ENCODE peak calls at places on chromosomes 5 and 9, in nine cellular contexts. Z is CD8-positive, alpha-beta T cell; U is A549; R is Peyer's patch; Y is heart right ventricle; T is body of pancreas; A is esophagus squamous epithelium; W is IMR-90; H is AG04450. K is an unnamed sample.
A peak's percentile ranks its signal among the peaks of the same experiment; 100 is the strongest.

GRCh38 chr5:179414459-179415215 is 69.4 kb upstream of the ADAMTS2 start:
- DNase-seq in U (no peak), R (no peak), W (no peak), H (no peak), Z (no peak), T (no peak), Y (no peak), A (no peak), K (peak; percentile 45)

GRCh38 chr5:169801781-169802180 is 164.7 kb downstream of the DOCK2 start:
- DNase-seq in A (no peak), U (no peak), W (peak; percentile 39), Z (no peak), Y (no peak), T (no peak), H (no peak), R (no peak), K (no peak)

GRCh38 chr9:94083384-94083783 is 880 bp upstream of the PTPDC1 start:
- DNase-seq in R (no peak), U (no peak), Y (no peak), H (no peak), A (no peak), Z (no peak), W (no peak), T (no peak), K (no peak)

GRCh38 chr5:81854485-81854884 is 103.6 kb upstream of the SSBP2 start:
- DNase-seq in T (no peak), W (no peak), U (no peak), Y (no peak), R (no peak), Z (no peak), H (no peak), A (no peak), K (no peak)

GRCh38 chr9:83538172-83538889 is at the start of gene FRMD3:
- DNase-seq in T (peak; percentile 79), H (no peak), Y (peak; percentile 88), Z (no peak), A (no peak), U (peak; percentile 82), R (peak; percentile 92), W (peak; percentile 16), K (peak; percentile 89)

GRCh38 chr9:94173632-94174031 is 85.5 kb upstream of the ZNF169 start:
- DNase-seq in Y (no peak), A (no peak), R (no peak), Z (no peak), U (no peak), H (no peak), T (no peak), W (no peak), K (no peak)

GRCh38 chr5:83844320-83845068 is 123.8 kb upstream of the HAPLN1 start:
- DNase-seq in H (peak; percentile 23), R (no peak), U (no peak), Z (no peak), Y (no peak), W (peak; percentile 74), A (no peak), T (no peak), K (no peak)

GRCh38 chr9:79428422-79428821 is 143.3 kb upstream of the TLE4 start:
- DNase-seq in Z (no peak), U (no peak), W (no peak), A (no peak), T (no peak), Y (no peak), R (no peak), H (no peak), K (no peak)

GRCh38 chr5:138654281-138654867 is 79.2 kb upstream of the HSPA9 start:
- DNase-seq in H (peak; percentile 13), W (peak; percentile 78), Y (no peak), A (no peak), T (no peak), R (no peak), Z (peak; percentile 41), U (no peak), K (no peak)

GRCh38 chr5:26894719-26895263 is 143.6 kb downstream of the CDH9 start:
- DNase-seq in Z (no peak), W (no peak), H (no peak), A (no peak), Y (no peak), R (no peak), U (no peak), T (no peak), K (no peak)

GRCh38 chr5:6634788-6635430 is 1.7 kb downstream of the SRD5A1 start:
- DNase-seq in R (no peak), W (peak; percentile 45), H (no peak), A (no peak), Z (no peak), T (no peak), Y (no peak), U (no peak), K (no peak)
- H3K4me3 ChIP-seq in R (no peak overlapping the region), W (peak overlapping the region; percentile 2), H (peak overlapping the region; percentile 91), A (peak overlapping the region; percentile 90), Z (no peak overlapping the region), T (no peak overlapping the region), Y (no peak overlapping the region), U (peak overlapping the region; percentile 77), K (no peak overlapping the region)

GRCh38 chr5:132677682-132678400 is 4.1 kb downstream of the IL4 start:
- DNase-seq in Z (no peak), R (no peak), U (no peak), W (no peak), H (no peak), A (no peak), T (no peak), Y (no peak), K (no peak)

GRCh38 chr5:132677191-132677590 is 3.4 kb downstream of the IL4 start:
- DNase-seq in T (peak; percentile 15), A (no peak), Z (no peak), Y (no peak), R (peak; percentile 64), W (peak; percentile 91), U (peak; percentile 86), H (peak; percentile 45), K (peak; percentile 92)

GRCh38 chr5:132675936-132676689 is 2.3 kb downstream of the IL4 start:
- DNase-seq in U (no peak), H (no peak), W (no peak), R (no peak), Y (no peak), Z (no peak), T (no peak), A (no peak), K (peak; percentile 67)

GRCh38 chr5:132673939-132674630 is at the start of gene IL4:
- DNase-seq in A (no peak), U (no peak), Y (no peak), T (no peak), W (no peak), Z (no peak), H (no peak), R (no peak), K (peak; percentile 58)

GRCh38 chr5:132674671-132675506 is 1.1 kb downstream of the IL4 start:
- DNase-seq in W (peak; percentile 98), Z (no peak), R (no peak), A (no peak), T (peak; percentile 16), Y (no peak), H (peak; percentile 91), U (peak; percentile 45), K (peak; percentile 72)
- H3K27ac ChIP-seq in W (peak overlapping the region; percentile 73), Z (no peak overlapping the region), R (peak overlapping the region; percentile 55), A (peak overlapping the region; percentile 58), T (peak overlapping the region; percentile 72), Y (no peak overlapping the region), H (peak overlapping the region; percentile 95), U (peak overlapping the region; percentile 38), K (peak overlapping the region; percentile 88)

GRCh38 chr9:98210435-98210834 is 18.0 kb upstream of the CORO2A start:
- DNase-seq in Z (no peak), H (no peak), T (no peak), Y (no peak), W (no peak), A (no peak), U (no peak), R (no peak), K (no peak)

GRCh38 chr9:98208635-98209034 is 16.2 kb upstream of the CORO2A start:
- DNase-seq in A (no peak), U (no peak), H (no peak), W (no peak), Y (no peak), R (no peak), T (no peak), Z (no peak), K (no peak)

GRCh38 chr9:98206754-98207153 is 14.3 kb upstream of the CORO2A start:
- DNase-seq in A (no peak), Z (no peak), T (no peak), R (no peak), Y (no peak), H (no peak), W (no peak), U (no peak), K (no peak)

GRCh38 chr9:98209530-98209929 is 17.1 kb upstream of the CORO2A start:
- DNase-seq in Y (no peak), W (no peak), U (no peak), Z (no peak), H (no peak), A (no peak), T (no peak), R (no peak), K (no peak)

DNA sequence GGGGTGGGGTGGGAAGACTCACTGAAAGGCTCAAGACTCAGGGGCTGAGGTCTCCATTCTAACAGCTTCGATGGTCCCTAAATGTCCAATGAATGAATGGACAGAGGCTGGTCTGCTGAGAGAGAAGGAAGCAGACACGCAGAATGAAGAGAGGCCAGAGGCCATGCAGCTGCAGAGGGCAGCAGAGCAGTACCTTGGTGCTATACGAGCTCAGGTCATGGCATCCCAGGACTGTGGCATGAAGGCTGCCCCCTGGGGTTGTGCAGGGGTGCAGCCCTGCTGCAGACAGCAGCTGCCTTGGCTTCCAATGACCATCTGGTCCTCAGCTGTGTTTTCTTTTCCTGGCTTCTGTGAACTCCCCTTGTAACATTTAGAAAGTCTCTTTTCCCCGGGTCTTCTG is 15.2 kb upstream of the CORO2A start:
- DNase-seq in R (no peak), U (no peak), A (no peak), Z (no peak), H (no peak), W (peak; percentile 20), T (no peak), Y (no peak), K (no peak)
- TF ChIP-seq CTCF in R (no peak), U (no peak), A (no peak), Z (no peak), H (peak; percentile 32), W (no peak), T (no peak), Y (no peak), K (no peak)

GRCh38 chr5:69416180-69416579 is 1.3 kb downstream of the MARVELD2 start:
- DNase-seq in Z (no peak), R (no peak), T (no peak), H (no peak), W (no peak), Y (no peak), A (no peak), U (no peak), K (no peak)
- H3K4me3 ChIP-seq in Z (no peak overlapping the region), R (peak overlapping the region; percentile 88), T (no peak overlapping the region), H (no peak overlapping the region), W (no peak overlapping the region), Y (no peak overlapping the region), A (peak overlapping the region; percentile 71), U (no peak overlapping the region), K (no peak overlapping the region)

DNA sequence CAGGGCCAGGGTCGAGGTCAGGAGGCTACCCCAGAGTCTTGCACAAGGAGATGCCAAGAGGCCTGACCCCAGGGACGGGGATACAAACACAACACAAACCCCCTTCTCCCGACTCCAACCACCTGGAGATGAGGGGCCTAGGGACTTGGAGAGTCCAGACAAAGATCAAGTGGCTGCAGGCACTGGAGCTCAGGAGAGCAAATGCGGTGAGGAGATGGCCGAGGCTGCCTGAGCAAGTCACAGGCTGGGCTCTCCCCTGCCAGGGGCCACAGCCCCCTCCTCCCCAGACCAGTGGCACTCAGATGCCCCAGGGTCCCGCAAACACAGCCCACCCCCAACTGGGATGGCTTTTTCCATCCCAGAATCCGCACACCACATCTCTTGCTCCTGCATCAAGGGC is 15.8 kb downstream of the SH3GLB2 start:
- DNase-seq in A (no peak), Y (no peak), Z (no peak), U (no peak), T (no peak), H (no peak), R (no peak), W (no peak), K (no peak)
- H3K27ac ChIP-seq in A (no peak overlapping the region), Y (no peak overlapping the region), Z (no peak overlapping the region), U (no peak overlapping the region), T (no peak overlapping the region), H (no peak overlapping the region), R (no peak overlapping the region), W (no peak overlapping the region), K (no peak overlapping the region)

K was measured in coronary artery.